ENCODE peak calls at places on chromosomes 1 and 21, in six cellular contexts. Y is body of pancreas, G is H9, D is gastrocnemius medialis, X is cardiac muscle cell, A is RWPE1. K is an unnamed sample.

GRCh38 chr1:229221106-229222019 is 49.5 kb upstream of the RAB4A start:
- DNase-seq in Y (peak; percentile 83), G (no peak), D (no peak), X (no peak), A (no peak), K (no peak)

GRCh38 chr21:34884346-34884929 is 164.7 kb downstream of the RUNX1 start:
- DNase-seq in Y (no peak), G (no peak), D (no peak), X (no peak), A (no peak), K (no peak)

GRCh38 chr21:26943916-26944315 is 23.0 kb downstream of the ADAMTS5 start:
- DNase-seq in Y (no peak), G (no peak), D (no peak), X (no peak), A (no peak), K (no peak)

GRCh38 chr1:1732381-1732780 is 8.2 kb upstream of the CDK11A start:
- DNase-seq in Y (no peak), G (no peak), D (no peak), X (no peak), A (no peak), K (no peak)

GRCh38 chr1:204084247-204084772 is 11.4 kb downstream of the SOX13 start:
- DNase-seq in Y (peak; percentile 98), G (peak; percentile 98), D (peak; percentile 81), X (peak; percentile 55), A (no peak), K (no peak)

GRCh38 chr1:224123136-224123535 is 9.2 kb downstream of the FBXO28 start:
- DNase-seq in Y (no peak), G (no peak), D (no peak), X (no peak), A (no peak), K (no peak)

GRCh38 chr1:116359060-116359830 is 13.8 kb upstream of the ATP1A1 start:
- DNase-seq in Y (no peak), G (no peak), D (no peak), X (no peak), A (peak; percentile 52), K (no peak)

GRCh38 chr1:227897704-227898438 is 49.9 kb downstream of the WNT9A start:
- DNase-seq in Y (peak; percentile 5), G (peak; percentile 19), D (peak; percentile 1), X (no peak), A (no peak), K (peak; percentile 12)

GRCh38 chr1:178055093-178055492 is 38.8 kb upstream of the RASAL2 start:
- DNase-seq in Y (no peak), G (peak; percentile 75), D (no peak), X (peak; percentile 58), A (peak; percentile 45), K (no peak)

GRCh38 chr1:178052650-178053461 is 41.0 kb upstream of the RASAL2 start:
- DNase-seq in Y (no peak), G (peak; percentile 22), D (no peak), X (no peak), A (no peak), K (no peak)

GRCh38 chr1:178057131-178057765 is 36.7 kb upstream of the RASAL2 start:
- DNase-seq in Y (no peak), G (no peak), D (no peak), X (no peak), A (no peak), K (no peak)

GRCh38 chr1:178057863-178058576 is 35.9 kb upstream of the RASAL2 start:
- DNase-seq in Y (peak; percentile 17), G (peak; percentile 29), D (peak; percentile 15), X (peak; percentile 30), A (no peak), K (no peak)

DNA sequence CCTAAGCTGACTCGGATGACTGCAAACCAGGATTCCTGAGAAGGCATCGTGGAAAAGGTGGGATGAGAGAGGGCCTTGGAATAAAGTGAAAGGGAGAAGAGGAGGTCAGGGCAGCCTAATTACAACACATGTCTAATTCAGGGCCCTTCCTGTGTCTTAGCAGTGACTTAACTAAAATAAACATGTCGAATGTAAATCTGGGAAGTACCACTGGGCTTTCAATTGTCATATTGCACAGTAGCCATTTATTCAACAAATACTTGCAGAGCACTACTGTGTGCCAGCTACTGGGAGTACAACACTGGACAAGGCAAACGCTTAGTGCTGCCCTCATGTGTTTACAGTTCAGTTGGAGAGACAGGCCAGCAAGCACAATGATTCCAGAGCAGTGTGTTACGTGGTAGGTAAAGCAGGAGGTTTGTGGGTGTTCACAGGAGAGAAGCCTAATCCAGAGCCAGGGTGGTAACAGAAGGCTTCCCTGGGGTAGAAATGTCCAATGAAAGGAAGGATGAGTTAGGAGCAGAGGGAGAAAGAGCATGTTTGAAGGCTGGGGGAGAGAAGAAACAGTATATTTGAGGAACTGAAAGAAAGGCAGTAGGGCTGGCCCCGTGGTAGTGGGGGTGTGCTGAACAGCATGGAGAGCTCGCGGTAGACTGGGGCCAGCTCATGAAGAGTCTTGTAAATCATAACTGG is 38.0 kb upstream of the RASAL2 start:
- DNase-seq in Y (no peak), G (no peak), D (no peak), X (no peak), A (no peak), K (no peak)
- TF ChIP-seq CTCF in Y (no peak), G (no peak), D (no peak), X (no peak), A (no peak), K (no peak)

GRCh38 chr1:175978926-175979325 is 228.2 kb downstream of the COP1 start:
- DNase-seq in Y (no peak), G (no peak), D (no peak), X (no peak), A (no peak), K (no peak)
- TF ChIP-seq CTCF in Y (no peak), G (no peak), D (no peak), X (no peak), A (no peak), K (no peak)

DNA sequence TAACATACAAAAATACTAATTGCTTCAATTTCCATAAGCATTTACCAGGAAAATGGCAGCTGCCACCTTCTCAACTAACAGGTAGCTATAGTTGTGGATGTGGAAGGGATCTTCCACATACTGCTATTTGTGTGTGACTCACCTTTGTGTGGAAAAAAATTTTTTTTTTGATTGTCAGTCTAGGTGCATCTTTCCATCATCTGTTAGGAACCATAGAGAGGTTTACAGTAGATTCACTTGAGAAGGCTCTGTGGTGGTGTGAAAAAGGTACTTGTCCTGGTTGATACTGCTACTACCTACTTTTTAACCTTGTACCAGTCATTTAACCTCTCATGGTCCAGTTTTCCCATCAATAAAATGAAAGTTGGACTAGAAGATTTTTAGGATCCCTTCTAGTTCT is 12.9 kb downstream of the DDX20 start:
- DNase-seq in Y (no peak), G (no peak), D (no peak), X (no peak), A (no peak), K (no peak)
- TF ChIP-seq CTCF in Y (no peak), G (no peak), D (no peak), X (no peak), A (no peak), K (no peak)

GRCh38 chr21:42587036-42587435 is 66.4 kb upstream of the PDE9A start:
- DNase-seq in Y (no peak), G (no peak), D (no peak), X (no peak), A (no peak), K (no peak)
- TF ChIP-seq CTCF in Y (no peak), G (no peak), D (no peak), X (no peak), A (no peak), K (no peak)

GRCh38 chr1:26862781-26863676 is at the start of gene SFN:
- DNase-seq in Y (peak; percentile 85), G (peak; percentile 96), D (no peak), X (no peak), A (peak; percentile 91), K (no peak)
- TF ChIP-seq CTCF in Y (no peak), G (peak; percentile 79), D (no peak), X (peak; percentile 20), A (peak; percentile 89), K (no peak)

GRCh38 chr1:55478742-55479141 is 263.6 kb upstream of the USP24 start:
- DNase-seq in Y (no peak), G (no peak), D (no peak), X (peak; percentile 8), A (peak; percentile 36), K (no peak)
- TF ChIP-seq CTCF in Y (no peak), G (peak; percentile 63), D (no peak), X (peak; percentile 29), A (no peak), K (no peak)

DNA sequence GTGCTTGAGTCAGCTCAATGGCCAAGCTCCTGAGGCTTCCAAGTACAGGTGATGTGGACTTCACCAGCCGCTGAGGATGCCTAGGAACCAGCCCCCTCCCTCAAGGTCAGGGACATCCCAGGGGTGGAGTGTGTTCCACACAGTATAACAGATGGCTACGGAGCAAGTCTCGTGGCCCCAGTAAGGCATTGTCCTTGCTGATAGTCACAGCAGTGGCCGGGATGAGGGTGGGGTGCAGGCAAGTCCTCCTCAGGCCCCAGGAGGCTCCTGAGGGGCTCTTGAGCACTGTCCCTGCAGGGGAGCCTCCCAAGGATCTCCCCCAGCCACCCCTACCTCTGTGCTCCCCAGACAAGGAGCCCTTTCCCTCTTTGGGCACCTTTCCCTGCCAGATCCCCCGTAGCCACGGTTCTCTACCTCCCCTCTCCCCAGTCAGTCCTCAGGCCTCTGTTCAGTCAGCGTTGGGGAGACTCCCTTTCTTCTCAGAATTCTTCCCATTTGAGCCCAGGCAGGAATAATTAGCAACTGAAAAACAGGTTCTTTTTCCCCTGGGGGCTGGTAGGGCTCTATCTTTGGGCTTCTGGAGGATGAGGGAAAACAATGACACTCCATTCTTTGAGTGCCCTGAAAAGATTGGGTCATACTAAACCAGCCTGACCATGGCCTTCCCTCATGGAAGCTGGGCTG is 7.1 kb upstream of the THEM5 start:
- DNase-seq in Y (no peak), G (peak; percentile 49), D (no peak), X (no peak), A (no peak), K (no peak)
- TF ChIP-seq CTCF in Y (no peak), G (no peak), D (no peak), X (no peak), A (no peak), K (no peak)

GRCh38 chr1:49597436-49597835 is 426.3 kb downstream of the AGBL4 start:
- DNase-seq in Y (no peak), G (no peak), D (no peak), X (no peak), A (no peak), K (no peak)
- TF ChIP-seq CTCF in Y (no peak), G (no peak), D (no peak), X (no peak), A (no peak), K (no peak)

K was measured in natural killer cell.